ENCODE peak calls at places on chromosomes 13 and 19, in eight cellular contexts. Z is GM20000, A is colonic mucosa, V is progenitor cell of endocrine pancreas, T is fibroblast of lung, D is MCF 10A, I is choroid plexus epithelial cell, N is heart left ventricle. M is an unnamed sample.

GRCh38 chr13:20448470-20448869 is 77.2 kb downstream of the CRYL1 start:
- DNase-seq in Z (no peak), A (no peak), V (no peak), T (no peak), D (no peak), I (no peak), N (no peak), M (no peak)

GRCh38 chr19:6223461-6224307 is 56.1 kb downstream of the MLLT1 start:
- DNase-seq in Z (no peak), A (no peak), V (no peak), T (no peak), D (no peak), I (no peak), N (no peak), M (no peak)

GRCh38 chr13:85261757-85262346 is 537.4 kb downstream of the SLITRK6 start:
- DNase-seq in Z (no peak), A (no peak), V (no peak), T (peak; percentile 39), D (peak; percentile 50), I (peak; percentile 57), N (no peak), M (no peak)

GRCh38 chr13:84139561-84140158 is 257.4 kb upstream of the SLITRK1 start:
- DNase-seq in Z (no peak), A (no peak), V (no peak), T (no peak), D (no peak), I (no peak), N (no peak), M (no peak)

GRCh38 chr13:101258071-101258470 is 158.2 kb downstream of the NALCN start:
- DNase-seq in Z (peak; percentile 12), A (no peak), V (no peak), T (peak; percentile 70), D (peak; percentile 68), I (peak; percentile 86), N (no peak), M (no peak)

GRCh38 chr19:51301266-51301665 is 10.2 kb upstream of the IGLON5 start:
- DNase-seq in Z (no peak), A (no peak), V (no peak), T (no peak), D (no peak), I (no peak), N (no peak), M (no peak)

GRCh38 chr19:50311723-50312635 is 17.2 kb downstream of the KCNC3 start:
- DNase-seq in Z (no peak), A (no peak), V (peak; percentile 78), T (no peak), D (no peak), I (no peak), N (no peak), M (no peak)

GRCh38 chr19:30014770-30015169 is 72.7 kb downstream of the URI1 start:
- DNase-seq in Z (no peak), A (no peak), V (no peak), T (no peak), D (no peak), I (no peak), N (no peak), M (no peak)

GRCh38 chr13:51861728-51862300 is at the start of gene CCDC70:
- DNase-seq in Z (no peak), A (no peak), V (no peak), T (peak; percentile 8), D (peak; percentile 21), I (peak; percentile 29), N (no peak), M (no peak)

GRCh38 chr13:55534306-55534705 is 1606.4 kb upstream of the PRR20A start:
- DNase-seq in Z (no peak), A (no peak), V (no peak), T (no peak), D (no peak), I (no peak), N (no peak), M (no peak)

GRCh38 chr19:56765107-56765506 is 75.4 kb downstream of the PEG3 start:
- DNase-seq in Z (no peak), A (peak; percentile 33), V (no peak), T (peak; percentile 9), D (no peak), I (no peak), N (peak; percentile 73), M (no peak)

GRCh38 chr19:45820413-45821102 is 5.5 kb upstream of the RSPH6A start:
- DNase-seq in Z (no peak), A (no peak), V (no peak), T (no peak), D (no peak), I (no peak), N (no peak), M (no peak)

GRCh38 chr13:64869539-64869938 is 2360.6 kb downstream of the PCDH9 start:
- DNase-seq in Z (no peak), A (no peak), V (no peak), T (no peak), D (no peak), I (no peak), N (no peak), M (no peak)

GRCh38 chr13:114226088-114226487 is 8.6 kb upstream of the CDC16 start:
- DNase-seq in Z (no peak), A (no peak), V (no peak), T (no peak), D (peak; percentile 9), I (no peak), N (no peak), M (peak; percentile 32)

GRCh38 chr13:111328803-111329410 is 8.5 kb downstream of the TEX29 start:
- DNase-seq in Z (no peak), A (no peak), V (no peak), T (no peak), D (no peak), I (no peak), N (no peak), M (no peak)

GRCh38 chr13:44971656-44972595 is 17.3 kb downstream of the NUFIP1 start:
- DNase-seq in Z (no peak), A (no peak), V (no peak), T (no peak), D (no peak), I (peak; percentile 62), N (no peak), M (no peak)

GRCh38 chr13:39897636-39898035 is 242.2 kb downstream of the COG6 start:
- DNase-seq in Z (no peak), A (no peak), V (no peak), T (no peak), D (no peak), I (peak; percentile 93), N (no peak), M (no peak)

GRCh38 chr19:18995804-18996241 is 37.5 kb downstream of the SUGP2 start:
- DNase-seq in Z (peak; percentile 45), A (peak; percentile 40), V (no peak), T (peak; percentile 94), D (peak; percentile 61), I (peak; percentile 94), N (peak; percentile 83), M (no peak)

GRCh38 chr13:28100149-28101121 is at the start of gene FLT3:
- DNase-seq in Z (peak; percentile 80), A (peak; percentile 22), V (peak; percentile 33), T (peak; percentile 7), D (peak; percentile 29), I (peak; percentile 78), N (no peak), M (no peak)

GRCh38 chr13:43544011-43544410 is 242.8 kb downstream of the ENOX1 start:
- DNase-seq in Z (no peak), A (no peak), V (no peak), T (peak; percentile 44), D (peak; percentile 35), I (peak; percentile 28), N (no peak), M (no peak)

GRCh38 chr13:23600534-23600933 is 30.3 kb downstream of the TNFRSF19 start:
- DNase-seq in Z (no peak), A (no peak), V (no peak), T (no peak), D (no peak), I (no peak), N (no peak), M (no peak)

GRCh38 chr13:23598371-23598770 is 28.2 kb downstream of the TNFRSF19 start:
- DNase-seq in Z (no peak), A (no peak), V (no peak), T (no peak), D (no peak), I (no peak), N (no peak), M (no peak)

GRCh38 chr13:23600100-23600499 is 29.9 kb downstream of the TNFRSF19 start:
- DNase-seq in Z (no peak), A (no peak), V (no peak), T (no peak), D (no peak), I (no peak), N (no peak), M (no peak)

GRCh38 chr13:23599083-23599925 is 29.1 kb downstream of the TNFRSF19 start:
- DNase-seq in Z (no peak), A (no peak), V (no peak), T (no peak), D (no peak), I (no peak), N (no peak), M (no peak)
- TF ChIP-seq CTCF in Z (no peak), A (no peak), V (peak; percentile 21), T (no peak), D (no peak), I (no peak), N (no peak), M (no peak)

DNA sequence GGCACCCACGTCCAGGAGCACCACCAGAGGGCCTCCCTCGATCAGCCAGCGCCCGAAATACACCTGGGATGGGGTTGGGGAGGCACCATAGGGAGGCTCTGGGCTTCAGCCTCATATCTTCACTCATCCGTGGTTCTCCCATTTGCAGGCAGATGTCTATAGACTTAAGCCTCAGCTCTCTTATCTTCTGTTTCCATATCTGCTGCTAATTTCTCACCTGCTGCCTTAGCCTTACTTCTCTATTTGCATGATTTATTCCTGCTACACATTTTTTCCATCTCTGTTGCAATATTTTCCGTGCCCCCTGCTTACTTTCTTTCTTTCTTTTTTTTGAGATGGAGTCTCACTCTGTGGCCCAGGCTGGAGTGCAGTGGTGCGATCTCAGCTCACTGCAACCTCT is 5.8 kb downstream of the GYS1 start:
- DNase-seq in Z (no peak), A (no peak), V (no peak), T (no peak), D (no peak), I (no peak), N (no peak), M (no peak)
- TF ChIP-seq CTCF in Z (no peak), A (no peak), V (no peak), T (no peak), D (no peak), I (no peak), N (no peak), M (no peak)

GRCh38 chr13:32638739-32639138 is 52.5 kb downstream of the PDS5B start:
- DNase-seq in Z (no peak), A (no peak), V (no peak), T (no peak), D (no peak), I (no peak), N (no peak), M (no peak)
- TF ChIP-seq CTCF in Z (no peak), A (no peak), V (no peak), T (no peak), D (no peak), I (no peak), N (no peak), M (no peak)

DNA sequence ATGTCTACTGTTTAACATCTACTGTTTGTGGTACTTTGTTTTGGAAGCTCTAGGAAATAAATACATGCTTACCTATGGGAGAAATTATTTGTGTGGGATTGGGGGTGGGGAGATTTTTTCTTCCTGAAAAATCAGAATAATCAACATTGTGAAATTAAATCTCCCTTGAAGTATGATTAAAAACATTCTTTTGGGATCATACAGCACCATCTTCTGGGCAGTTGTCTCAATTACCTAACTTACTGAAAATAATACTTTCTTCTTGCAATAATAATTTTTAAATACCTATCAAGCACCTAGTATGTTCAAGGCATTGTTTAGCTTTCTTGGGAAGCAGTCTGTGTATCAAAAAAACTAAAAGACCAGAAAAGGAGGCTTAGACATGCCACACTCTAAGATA is 576.5 kb upstream of the ARGLU1 start:
- DNase-seq in Z (no peak), A (no peak), V (no peak), T (peak; percentile 55), D (peak; percentile 16), I (peak; percentile 48), N (no peak), M (no peak)
- TF ChIP-seq CTCF in Z (no peak), A (no peak), V (peak; percentile 27), T (peak; percentile 38), D (peak; percentile 37), I (no peak), N (peak; percentile 33), M (no peak)